ENCODE peak calls at places on chromosome 2, in five cellular contexts. One of them, this sample, is unnamed. For H3K27me3, the result is how much of the 10 kb centered on the place peaks cover.

GRCh38 chr2:108171652-108172051 is 68.1 kb upstream of the SULT1C3 start:
- DNase-seq in fibroblast of lung: no peak
- DNase-seq in brain microvascular endothelial cell: no peak
- DNase-seq in stomach: no peak
- DNase-seq in thyroid gland: no peak
- DNase-seq in this sample: no peak

GRCh38 chr2:98761267-98761781 is 30.4 kb upstream of the MGAT4A start:
- DNase-seq in thyroid gland: no peak
- DNase-seq in brain microvascular endothelial cell: no peak
- DNase-seq in stomach: no peak
- DNase-seq in fibroblast of lung: no peak
- DNase-seq in this sample: no peak

GRCh38 chr2:27960237-27960912 is 69.8 kb downstream of the BABAM2 start:
- DNase-seq in fibroblast of lung: peak
- DNase-seq in thyroid gland: no peak
- DNase-seq in brain microvascular endothelial cell: peak
- DNase-seq in stomach: no peak
- DNase-seq in this sample: peak

GRCh38 chr2:111695441-111696007 is 188.5 kb downstream of the ANAPC1 start:
- DNase-seq in fibroblast of lung: no peak
- DNase-seq in stomach: no peak
- DNase-seq in thyroid gland: no peak
- DNase-seq in brain microvascular endothelial cell: no peak
- DNase-seq in this sample: no peak

GRCh38 chr2:177489719-177490301 is 97.2 kb downstream of the AGPS start:
- DNase-seq in brain microvascular endothelial cell: no peak
- DNase-seq in fibroblast of lung: peak
- DNase-seq in thyroid gland: no peak
- DNase-seq in stomach: no peak
- DNase-seq in this sample: no peak

GRCh38 chr2:38654495-38655381 is 11.2 kb upstream of the GALM start:
- DNase-seq in brain microvascular endothelial cell: no peak
- DNase-seq in fibroblast of lung: no peak
- DNase-seq in thyroid gland: no peak
- DNase-seq in stomach: no peak
- DNase-seq in this sample: no peak

GRCh38 chr2:31967790-31968189 is 43.0 kb downstream of the MEMO1 start:
- DNase-seq in brain microvascular endothelial cell: no peak
- DNase-seq in stomach: no peak
- DNase-seq in fibroblast of lung: no peak
- DNase-seq in thyroid gland: no peak
- DNase-seq in this sample: no peak

GRCh38 chr2:207311316-207312005 is 145.7 kb upstream of the KLF7 start:
- DNase-seq in brain microvascular endothelial cell: peak
- DNase-seq in thyroid gland: peak
- DNase-seq in stomach: peak
- DNase-seq in fibroblast of lung: peak
- DNase-seq in this sample: peak

GRCh38 chr2:197256771-197257170 is 53.8 kb downstream of the ANKRD44 start:
- DNase-seq in brain microvascular endothelial cell: no peak
- DNase-seq in fibroblast of lung: no peak
- DNase-seq in thyroid gland: no peak
- DNase-seq in stomach: no peak
- DNase-seq in this sample: no peak

GRCh38 chr2:8980096-8980495 is 23.4 kb downstream of the MBOAT2 start:
- DNase-seq in thyroid gland: no peak
- DNase-seq in stomach: no peak
- DNase-seq in fibroblast of lung: peak
- DNase-seq in brain microvascular endothelial cell: peak
- DNase-seq in this sample: no peak

GRCh38 chr2:233857511-233858118 is 3.3 kb upstream of the HJURP start:
- DNase-seq in fibroblast of lung: no peak
- DNase-seq in brain microvascular endothelial cell: peak
- DNase-seq in thyroid gland: no peak
- DNase-seq in stomach: peak
- DNase-seq in this sample: no peak

GRCh38 chr2:85704800-85705679 is 10.9 kb downstream of the GNLY start:
- DNase-seq in brain microvascular endothelial cell: no peak
- DNase-seq in fibroblast of lung: peak
- DNase-seq in thyroid gland: no peak
- DNase-seq in stomach: no peak
- DNase-seq in this sample: no peak

GRCh38 chr2:71589763-71590162 is 136.4 kb downstream of the DYSF start:
- DNase-seq in stomach: no peak
- DNase-seq in fibroblast of lung: no peak
- DNase-seq in thyroid gland: no peak
- DNase-seq in brain microvascular endothelial cell: no peak
- DNase-seq in this sample: no peak

GRCh38 chr2:71588497-71588896 is 135.1 kb downstream of the DYSF start:
- DNase-seq in stomach: no peak
- DNase-seq in fibroblast of lung: no peak
- DNase-seq in brain microvascular endothelial cell: no peak
- DNase-seq in thyroid gland: no peak
- DNase-seq in this sample: no peak

GRCh38 chr2:71595549-71595948 is 142.2 kb downstream of the DYSF start:
- DNase-seq in fibroblast of lung: no peak
- DNase-seq in thyroid gland: no peak
- DNase-seq in brain microvascular endothelial cell: no peak
- DNase-seq in stomach: no peak
- DNase-seq in this sample: no peak

GRCh38 chr2:71591044-71591443 is 137.7 kb downstream of the DYSF start:
- DNase-seq in stomach: no peak
- DNase-seq in fibroblast of lung: no peak
- DNase-seq in brain microvascular endothelial cell: no peak
- DNase-seq in thyroid gland: no peak
- DNase-seq in this sample: no peak

GRCh38 chr2:71592181-71592711 is 138.9 kb downstream of the DYSF start:
- DNase-seq in stomach: no peak
- DNase-seq in fibroblast of lung: no peak
- DNase-seq in thyroid gland: peak
- DNase-seq in brain microvascular endothelial cell: no peak
- DNase-seq in this sample: no peak
- H3K27me3 ChIP-seq in stomach: under half
- H3K27me3 ChIP-seq in fibroblast of lung: under half
- H3K27me3 ChIP-seq in thyroid gland: under half
- H3K27me3 ChIP-seq in brain microvascular endothelial cell: under half
- H3K27me3 ChIP-seq in this sample: under half

DNA sequence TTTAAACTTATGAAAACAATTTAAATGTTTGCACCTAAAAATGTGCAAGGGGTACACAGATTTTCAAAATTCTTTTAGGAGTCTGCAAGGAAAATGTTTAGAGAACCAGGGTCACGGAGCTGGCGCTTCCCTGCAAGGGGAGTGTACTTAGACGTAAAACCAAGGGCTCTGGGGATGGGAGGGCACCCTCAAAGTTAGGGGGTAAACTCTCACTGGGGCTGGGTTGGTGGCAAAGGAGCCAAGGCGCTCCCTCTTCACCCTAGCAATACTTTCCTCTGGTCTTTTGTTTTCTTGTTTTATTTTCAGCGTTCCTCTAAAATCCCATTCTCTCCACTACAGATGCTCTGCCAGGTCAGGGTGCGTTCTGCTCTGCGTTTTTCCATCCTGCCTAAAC is 20.0 kb downstream of the TMEM247 start:
- DNase-seq in stomach: no peak
- DNase-seq in brain microvascular endothelial cell: no peak
- DNase-seq in fibroblast of lung: no peak
- DNase-seq in thyroid gland: no peak
- DNase-seq in this sample: no peak
- H3K27ac ChIP-seq in stomach: peak
- H3K27ac ChIP-seq in brain microvascular endothelial cell: no peak
- H3K27ac ChIP-seq in fibroblast of lung: peak
- H3K27ac ChIP-seq in thyroid gland: peak
- H3K27ac ChIP-seq in this sample: peak

DNA sequence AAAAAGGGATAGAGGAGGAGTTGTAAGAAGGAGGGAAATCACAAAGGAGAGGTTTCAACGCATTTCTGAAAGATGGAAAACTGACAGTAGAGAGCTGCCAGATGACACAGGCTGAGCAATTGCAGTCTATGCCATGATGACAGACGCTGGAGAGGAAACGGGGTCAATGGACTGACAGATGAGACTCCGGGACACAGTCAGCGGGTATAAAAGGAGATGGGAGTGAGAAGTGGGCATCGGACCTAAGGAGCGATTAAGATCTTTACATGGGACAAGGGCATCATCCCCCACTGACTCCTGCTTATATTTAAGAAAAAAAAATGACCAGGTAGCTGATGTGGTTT is 4.3 kb upstream of the CYS1 start:
- DNase-seq in brain microvascular endothelial cell: no peak
- DNase-seq in thyroid gland: no peak
- DNase-seq in stomach: no peak
- DNase-seq in fibroblast of lung: no peak
- DNase-seq in this sample: no peak
- H3K27me3 ChIP-seq in brain microvascular endothelial cell: under half
- H3K27me3 ChIP-seq in thyroid gland: under half
- H3K27me3 ChIP-seq in stomach: under half
- H3K27me3 ChIP-seq in fibroblast of lung: under half
- H3K27me3 ChIP-seq in this sample: half or more

DNA sequence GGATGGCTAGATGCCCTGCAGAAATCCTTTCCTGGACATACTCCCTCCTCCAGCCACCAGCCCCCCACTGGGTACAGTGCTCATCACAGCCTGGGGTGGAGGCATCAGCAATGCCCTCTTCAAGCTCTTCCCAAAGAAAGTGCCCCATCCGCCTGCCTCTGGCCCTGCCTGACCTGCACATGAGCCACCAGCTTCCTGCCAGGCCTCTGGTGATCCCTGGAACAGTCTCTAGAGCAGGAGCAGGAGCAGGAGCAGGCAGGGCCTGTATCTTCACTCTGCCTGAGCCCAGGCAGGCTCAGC is 54.1 kb upstream of the CAB39 start:
- DNase-seq in thyroid gland: no peak
- DNase-seq in stomach: no peak
- DNase-seq in fibroblast of lung: no peak
- DNase-seq in brain microvascular endothelial cell: no peak
- DNase-seq in this sample: no peak
- H3K27ac ChIP-seq in thyroid gland: no peak
- H3K27ac ChIP-seq in stomach: no peak
- H3K27ac ChIP-seq in fibroblast of lung: no peak
- H3K27ac ChIP-seq in brain microvascular endothelial cell: no peak
- H3K27ac ChIP-seq in this sample: no peak

GRCh38 chr2:206267567-206267966 is 6.9 kb upstream of the ZDBF2 start:
- DNase-seq in thyroid gland: no peak
- DNase-seq in stomach: no peak
- DNase-seq in brain microvascular endothelial cell: no peak
- DNase-seq in fibroblast of lung: no peak
- DNase-seq in this sample: no peak
- H3K27me3 ChIP-seq in thyroid gland: under half
- H3K27me3 ChIP-seq in stomach: under half
- H3K27me3 ChIP-seq in brain microvascular endothelial cell: half or more
- H3K27me3 ChIP-seq in fibroblast of lung: under half
- H3K27me3 ChIP-seq in this sample: half or more

GRCh38 chr2:239558661-239559060 is 157.8 kb upstream of the HDAC4 start:
- DNase-seq in fibroblast of lung: no peak
- DNase-seq in brain microvascular endothelial cell: no peak
- DNase-seq in thyroid gland: no peak
- DNase-seq in stomach: no peak
- DNase-seq in this sample: no peak
- H3K27ac ChIP-seq in fibroblast of lung: no peak
- H3K27ac ChIP-seq in brain microvascular endothelial cell: no peak
- H3K27ac ChIP-seq in thyroid gland: no peak
- H3K27ac ChIP-seq in stomach: no peak
- H3K27ac ChIP-seq in this sample: no peak

DNA sequence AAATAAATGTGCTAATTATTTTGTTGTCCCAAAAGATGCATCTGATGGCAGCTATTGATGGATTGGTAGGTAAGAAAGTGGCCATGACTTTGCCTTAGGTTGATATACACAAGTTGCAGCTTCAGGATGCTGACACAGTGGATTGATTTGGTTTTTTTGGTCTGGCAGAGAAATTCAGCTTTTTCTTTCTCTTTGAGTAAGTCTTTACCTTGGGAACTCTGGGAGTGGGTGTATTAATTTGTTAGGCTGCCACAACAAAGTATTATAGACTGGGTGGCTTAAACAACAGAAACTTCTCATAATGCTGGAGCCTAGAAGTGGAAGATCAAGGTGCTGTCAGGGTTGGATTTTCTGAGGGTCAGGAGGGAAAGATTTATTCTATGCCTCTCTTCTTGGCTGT is 19.8 kb upstream of the ICOS start:
- DNase-seq in thyroid gland: no peak
- DNase-seq in fibroblast of lung: no peak
- DNase-seq in brain microvascular endothelial cell: no peak
- DNase-seq in stomach: no peak
- DNase-seq in this sample: no peak
- H3K27me3 ChIP-seq in thyroid gland: under half
- H3K27me3 ChIP-seq in fibroblast of lung: under half
- H3K27me3 ChIP-seq in brain microvascular endothelial cell: under half
- H3K27me3 ChIP-seq in stomach: under half
- H3K27me3 ChIP-seq in this sample: under half